ENCODE peak calls at places on chromosomes 13 and 19, in eight cellular contexts. One of them, this sample, is unnamed.

GRCh38 chr19:31517466-31518180 is 168.4 kb upstream of the TSHZ3 start:
- DNase-seq in WTC11: no peak
- DNase-seq in brain microvascular endothelial cell: no peak
- DNase-seq in thoracic aorta: no peak
- DNase-seq in type B pancreatic cell: peak; percentile 64
- DNase-seq in AG04450: no peak
- DNase-seq in tibial artery: no peak
- DNase-seq in pancreas: no peak
- DNase-seq in this sample: no peak

GRCh38 chr13:36831291-36831690 is 12.3 kb downstream of the RFXAP start:
- DNase-seq in WTC11: no peak
- DNase-seq in brain microvascular endothelial cell: no peak
- DNase-seq in thoracic aorta: no peak
- DNase-seq in type B pancreatic cell: no peak
- DNase-seq in AG04450: no peak
- DNase-seq in tibial artery: no peak
- DNase-seq in pancreas: no peak
- DNase-seq in this sample: no peak

GRCh38 chr19:39196860-39197562 is at the start of gene NCCRP1:
- DNase-seq in WTC11: peak; percentile 68
- DNase-seq in brain microvascular endothelial cell: no peak
- DNase-seq in thoracic aorta: no peak
- DNase-seq in type B pancreatic cell: no peak
- DNase-seq in AG04450: no peak
- DNase-seq in tibial artery: no peak
- DNase-seq in pancreas: peak; percentile 64
- DNase-seq in this sample: no peak

GRCh38 chr19:18590273-18591272 is 2.0 kb downstream of the REX1BD start:
- DNase-seq in WTC11: peak; percentile 98
- DNase-seq in brain microvascular endothelial cell: peak; percentile 56
- DNase-seq in thoracic aorta: no peak
- DNase-seq in type B pancreatic cell: peak; percentile 85
- DNase-seq in AG04450: no peak
- DNase-seq in tibial artery: peak; percentile 85
- DNase-seq in pancreas: no peak
- DNase-seq in this sample: no peak

GRCh38 chr13:41222259-41222852 is 28.0 kb upstream of the KBTBD7 start:
- DNase-seq in WTC11: peak; percentile 60
- DNase-seq in brain microvascular endothelial cell: peak; percentile 67
- DNase-seq in thoracic aorta: no peak
- DNase-seq in type B pancreatic cell: no peak
- DNase-seq in AG04450: no peak
- DNase-seq in tibial artery: no peak
- DNase-seq in pancreas: no peak
- DNase-seq in this sample: peak; percentile 45

GRCh38 chr19:18848860-18849661 is 17.3 kb downstream of the UPF1 start:
- DNase-seq in WTC11: no peak
- DNase-seq in brain microvascular endothelial cell: peak; percentile 30
- DNase-seq in thoracic aorta: peak; percentile 46
- DNase-seq in type B pancreatic cell: no peak
- DNase-seq in AG04450: no peak
- DNase-seq in tibial artery: peak; percentile 91
- DNase-seq in pancreas: no peak
- DNase-seq in this sample: no peak

GRCh38 chr19:6491802-6492592 is 10.1 kb downstream of the TUBB4A start:
- DNase-seq in WTC11: no peak
- DNase-seq in brain microvascular endothelial cell: no peak
- DNase-seq in thoracic aorta: no peak
- DNase-seq in type B pancreatic cell: no peak
- DNase-seq in AG04450: no peak
- DNase-seq in tibial artery: no peak
- DNase-seq in pancreas: no peak
- DNase-seq in this sample: no peak

GRCh38 chr19:45091031-45091918 is 1.7 kb upstream of the PPP1R37 start:
- DNase-seq in WTC11: peak; percentile 99
- DNase-seq in brain microvascular endothelial cell: peak; percentile 98
- DNase-seq in thoracic aorta: peak; percentile 94
- DNase-seq in type B pancreatic cell: peak; percentile 99
- DNase-seq in AG04450: peak; percentile 98
- DNase-seq in tibial artery: peak; percentile 99
- DNase-seq in pancreas: peak; percentile 98
- DNase-seq in this sample: peak; percentile 99

GRCh38 chr13:86572115-86572514 is 772.9 kb upstream of the SLITRK6 start:
- DNase-seq in WTC11: no peak
- DNase-seq in brain microvascular endothelial cell: no peak
- DNase-seq in thoracic aorta: no peak
- DNase-seq in type B pancreatic cell: no peak
- DNase-seq in AG04450: peak; percentile 21
- DNase-seq in tibial artery: no peak
- DNase-seq in pancreas: no peak
- DNase-seq in this sample: no peak

GRCh38 chr13:74464656-74465055 is 330.5 kb upstream of the KLF12 start:
- DNase-seq in WTC11: no peak
- DNase-seq in brain microvascular endothelial cell: no peak
- DNase-seq in thoracic aorta: no peak
- DNase-seq in type B pancreatic cell: no peak
- DNase-seq in AG04450: no peak
- DNase-seq in tibial artery: no peak
- DNase-seq in pancreas: no peak
- DNase-seq in this sample: no peak

GRCh38 chr19:35168261-35168660 is 13.7 kb downstream of the FXYD5 start:
- DNase-seq in WTC11: no peak
- DNase-seq in brain microvascular endothelial cell: no peak
- DNase-seq in thoracic aorta: no peak
- DNase-seq in type B pancreatic cell: no peak
- DNase-seq in AG04450: no peak
- DNase-seq in tibial artery: no peak
- DNase-seq in pancreas: no peak
- DNase-seq in this sample: peak; percentile 84

GRCh38 chr13:80894930-80895329 is 554.0 kb upstream of the SPRY2 start:
- DNase-seq in WTC11: no peak
- DNase-seq in brain microvascular endothelial cell: no peak
- DNase-seq in thoracic aorta: no peak
- DNase-seq in type B pancreatic cell: no peak
- DNase-seq in AG04450: no peak
- DNase-seq in tibial artery: no peak
- DNase-seq in pancreas: no peak
- DNase-seq in this sample: no peak
- TF ChIP-seq CTCF in WTC11: no peak
- TF ChIP-seq CTCF in brain microvascular endothelial cell: no peak
- TF ChIP-seq CTCF in thoracic aorta: no peak
- TF ChIP-seq CTCF in type B pancreatic cell: no peak
- TF ChIP-seq CTCF in AG04450: no peak
- TF ChIP-seq CTCF in tibial artery: no peak
- TF ChIP-seq CTCF in pancreas: no peak
- TF ChIP-seq CTCF in this sample: no peak

GRCh38 chr19:46410205-46411087 is 2.9 kb downstream of the CCDC8 start:
- DNase-seq in WTC11: no peak
- DNase-seq in brain microvascular endothelial cell: no peak
- DNase-seq in thoracic aorta: no peak
- DNase-seq in type B pancreatic cell: no peak
- DNase-seq in AG04450: no peak
- DNase-seq in tibial artery: no peak
- DNase-seq in pancreas: peak; percentile 10
- DNase-seq in this sample: no peak

GRCh38 chr19:46411088-46412033 is 2.0 kb downstream of the CCDC8 start:
- DNase-seq in WTC11: no peak
- DNase-seq in brain microvascular endothelial cell: no peak
- DNase-seq in thoracic aorta: no peak
- DNase-seq in type B pancreatic cell: no peak
- DNase-seq in AG04450: no peak
- DNase-seq in tibial artery: no peak
- DNase-seq in pancreas: peak; percentile 30
- DNase-seq in this sample: no peak

GRCh38 chr19:46413262-46414031 is at the start of gene CCDC8:
- DNase-seq in WTC11: peak; percentile 94
- DNase-seq in brain microvascular endothelial cell: peak; percentile 81
- DNase-seq in thoracic aorta: no peak
- DNase-seq in type B pancreatic cell: peak; percentile 89
- DNase-seq in AG04450: peak; percentile 87
- DNase-seq in tibial artery: peak; percentile 93
- DNase-seq in pancreas: peak; percentile 94
- DNase-seq in this sample: no peak

GRCh38 chr19:46412983-46413261 is 442 bp downstream of the CCDC8 start:
- DNase-seq in WTC11: no peak
- DNase-seq in brain microvascular endothelial cell: no peak
- DNase-seq in thoracic aorta: no peak
- DNase-seq in type B pancreatic cell: no peak
- DNase-seq in AG04450: no peak
- DNase-seq in tibial artery: no peak
- DNase-seq in pancreas: no peak
- DNase-seq in this sample: no peak

DNA sequence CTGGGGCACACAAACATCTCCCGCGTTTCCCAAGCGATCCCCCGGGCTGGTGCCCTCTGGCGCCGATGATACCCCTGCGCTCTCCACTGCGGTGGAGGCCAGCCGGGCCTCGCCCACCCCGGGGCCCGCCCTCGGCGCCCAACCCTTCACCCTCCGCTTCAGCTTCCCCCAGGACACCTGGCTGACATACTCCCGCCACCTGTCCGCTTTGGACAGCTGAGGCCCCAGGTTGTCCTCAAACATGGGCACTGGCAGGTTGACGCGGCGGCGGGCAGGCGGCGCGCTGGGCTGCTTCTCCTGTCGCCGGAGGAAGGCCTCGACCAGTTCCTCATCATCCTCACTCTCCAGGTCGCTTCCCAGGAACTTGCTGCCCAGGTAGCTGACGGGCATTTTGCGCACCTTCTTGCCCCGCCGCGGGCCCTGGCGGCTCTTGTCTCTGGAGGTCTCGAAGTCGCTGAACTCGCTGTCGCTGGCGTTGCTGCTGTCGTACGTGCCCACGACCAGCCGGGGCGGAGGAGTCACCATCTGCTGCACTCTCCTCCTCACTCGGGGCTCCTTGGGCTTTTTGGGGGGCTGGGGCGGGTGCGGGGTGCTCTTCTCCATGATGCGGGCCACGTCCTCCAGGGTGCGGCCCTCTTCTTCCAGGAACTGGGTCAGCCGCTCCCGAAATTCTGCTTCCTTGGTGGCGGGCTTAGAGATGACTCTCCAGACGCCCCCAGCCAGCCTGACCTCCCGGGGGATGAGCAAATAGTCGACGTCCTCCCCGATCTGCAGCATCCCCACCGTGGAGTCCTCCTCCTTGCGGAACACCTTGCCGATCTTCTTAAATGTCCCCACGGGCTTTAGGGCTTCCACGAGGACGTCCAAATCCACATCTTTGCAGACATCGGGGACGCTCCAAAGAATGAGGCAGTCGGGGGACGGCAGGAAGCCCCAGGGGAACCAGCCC is 1.1 kb downstream of the CCDC8 start:
- DNase-seq in WTC11: no peak
- DNase-seq in brain microvascular endothelial cell: no peak
- DNase-seq in thoracic aorta: no peak
- DNase-seq in type B pancreatic cell: no peak
- DNase-seq in AG04450: no peak
- DNase-seq in tibial artery: no peak
- DNase-seq in pancreas: peak; percentile 48
- DNase-seq in this sample: no peak
- TF ChIP-seq CTCF in WTC11: no peak
- TF ChIP-seq CTCF in brain microvascular endothelial cell: peak; percentile 9
- TF ChIP-seq CTCF in thoracic aorta: no peak
- TF ChIP-seq CTCF in type B pancreatic cell: no peak
- TF ChIP-seq CTCF in AG04450: no peak
- TF ChIP-seq CTCF in tibial artery: no peak
- TF ChIP-seq CTCF in pancreas: no peak
- TF ChIP-seq CTCF in this sample: no peak

GRCh38 chr19:28726533-28726932 is 486.4 kb downstream of the UQCRFS1 start:
- DNase-seq in WTC11: no peak
- DNase-seq in brain microvascular endothelial cell: no peak
- DNase-seq in thoracic aorta: no peak
- DNase-seq in type B pancreatic cell: no peak
- DNase-seq in AG04450: no peak
- DNase-seq in tibial artery: no peak
- DNase-seq in pancreas: no peak
- DNase-seq in this sample: no peak

GRCh38 chr19:28727835-28728159 is 485.2 kb downstream of the UQCRFS1 start:
- DNase-seq in WTC11: no peak
- DNase-seq in brain microvascular endothelial cell: no peak
- DNase-seq in thoracic aorta: no peak
- DNase-seq in type B pancreatic cell: no peak
- DNase-seq in AG04450: no peak
- DNase-seq in tibial artery: no peak
- DNase-seq in pancreas: no peak
- DNase-seq in this sample: no peak

GRCh38 chr19:28731113-28731512 is 481.8 kb downstream of the UQCRFS1 start:
- DNase-seq in WTC11: no peak
- DNase-seq in brain microvascular endothelial cell: no peak
- DNase-seq in thoracic aorta: no peak
- DNase-seq in type B pancreatic cell: no peak
- DNase-seq in AG04450: no peak
- DNase-seq in tibial artery: no peak
- DNase-seq in pancreas: no peak
- DNase-seq in this sample: no peak

GRCh38 chr19:28731577-28731976 is 481.4 kb downstream of the UQCRFS1 start:
- DNase-seq in WTC11: no peak
- DNase-seq in brain microvascular endothelial cell: no peak
- DNase-seq in thoracic aorta: no peak
- DNase-seq in type B pancreatic cell: no peak
- DNase-seq in AG04450: no peak
- DNase-seq in tibial artery: no peak
- DNase-seq in pancreas: no peak
- DNase-seq in this sample: no peak

GRCh38 chr19:28727133-28727834 is 485.7 kb downstream of the UQCRFS1 start:
- DNase-seq in WTC11: peak; percentile 89
- DNase-seq in brain microvascular endothelial cell: no peak
- DNase-seq in thoracic aorta: no peak
- DNase-seq in type B pancreatic cell: no peak
- DNase-seq in AG04450: no peak
- DNase-seq in tibial artery: no peak
- DNase-seq in pancreas: peak; percentile 48
- DNase-seq in this sample: no peak
- TF ChIP-seq CTCF in WTC11: no peak
- TF ChIP-seq CTCF in brain microvascular endothelial cell: peak; percentile 58
- TF ChIP-seq CTCF in thoracic aorta: no peak
- TF ChIP-seq CTCF in type B pancreatic cell: no peak
- TF ChIP-seq CTCF in AG04450: peak; percentile 45
- TF ChIP-seq CTCF in tibial artery: no peak
- TF ChIP-seq CTCF in pancreas: no peak
- TF ChIP-seq CTCF in this sample: no peak

GRCh38 chr19:2663920-2664571 is 38.4 kb downstream of the GNG7 start:
- DNase-seq in WTC11: no peak
- DNase-seq in brain microvascular endothelial cell: no peak
- DNase-seq in thoracic aorta: no peak
- DNase-seq in type B pancreatic cell: no peak
- DNase-seq in AG04450: no peak
- DNase-seq in tibial artery: no peak
- DNase-seq in pancreas: no peak
- DNase-seq in this sample: no peak
- TF ChIP-seq CTCF in WTC11: no peak
- TF ChIP-seq CTCF in brain microvascular endothelial cell: peak; percentile 32
- TF ChIP-seq CTCF in thoracic aorta: no peak
- TF ChIP-seq CTCF in type B pancreatic cell: no peak
- TF ChIP-seq CTCF in AG04450: no peak
- TF ChIP-seq CTCF in tibial artery: no peak
- TF ChIP-seq CTCF in pancreas: no peak
- TF ChIP-seq CTCF in this sample: peak; percentile 21

DNA sequence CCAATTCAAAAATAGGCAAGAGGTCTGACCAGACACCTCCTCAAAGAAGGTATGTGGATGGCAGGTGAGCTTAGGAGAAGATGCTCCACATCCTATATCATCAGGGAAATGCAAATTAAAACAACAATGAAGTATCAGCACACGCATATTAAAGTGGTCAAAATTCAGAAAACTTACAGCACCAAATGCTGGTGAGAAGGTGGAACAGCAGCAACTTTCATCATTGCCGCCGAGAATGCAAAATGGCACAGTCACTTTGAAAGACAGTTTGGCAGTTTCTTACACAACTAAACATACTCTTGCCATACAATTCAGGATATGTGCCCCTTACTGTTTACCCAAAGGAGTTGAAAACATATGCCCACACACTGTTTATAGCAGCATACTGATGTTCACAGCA is 22.4 kb downstream of the OR10H4 start:
- DNase-seq in WTC11: no peak
- DNase-seq in brain microvascular endothelial cell: no peak
- DNase-seq in thoracic aorta: no peak
- DNase-seq in type B pancreatic cell: no peak
- DNase-seq in AG04450: no peak
- DNase-seq in tibial artery: no peak
- DNase-seq in pancreas: no peak
- DNase-seq in this sample: no peak
- TF ChIP-seq CTCF in WTC11: no peak
- TF ChIP-seq CTCF in brain microvascular endothelial cell: peak; percentile 19
- TF ChIP-seq CTCF in thoracic aorta: no peak
- TF ChIP-seq CTCF in type B pancreatic cell: no peak
- TF ChIP-seq CTCF in AG04450: no peak
- TF ChIP-seq CTCF in tibial artery: no peak
- TF ChIP-seq CTCF in pancreas: no peak
- TF ChIP-seq CTCF in this sample: no peak

This sample was measured in Calu3.